ENCODE peak calls at places on chromosomes 3 and 15, in four cellular contexts. G is K562, N is H1, K is HepG2. W is an unnamed sample.

GRCh38 chr3:151974067-151974466 is 100.6 kb downstream of the SUCNR1 start:
- DNase-seq in G (no peak), K (no peak), N (no peak), W (no peak)

GRCh38 chr15:88708256-88709054 is 69.6 kb downstream of the ISG20 start:
- DNase-seq in G (no peak), N (no peak), K (no peak), W (no peak)

GRCh38 chr3:49357466-49358216 is 512 bp downstream of the GPX1 start:
- DNase-seq in G (no peak), N (no peak), K (no peak), W (no peak)

GRCh38 chr15:38073278-38073930 is 139.0 kb downstream of the TMCO5A start:
- DNase-seq in G (no peak), N (no peak), K (peak), W (no peak)

GRCh38 chr15:45454825-45455224 is 67.7 kb downstream of the SLC30A4 start:
- DNase-seq in N (no peak), G (peak), K (no peak), W (peak)

GRCh38 chr3:66450389-66451022 is 50.3 kb downstream of the LRIG1 start:
- DNase-seq in K (no peak), G (no peak), N (no peak), W (no peak)

GRCh38 chr3:68779261-68779660 is 153.1 kb downstream of the TAFA4 start:
- DNase-seq in N (no peak), G (no peak), K (no peak), W (no peak)

GRCh38 chr3:196193738-196194541 is 17.3 kb downstream of the ZDHHC19 start:
- DNase-seq in G (peak), N (no peak), K (no peak), W (no peak)

GRCh38 chr3:142987707-142988106 is 13.7 kb upstream of the U2SURP start:
- DNase-seq in K (no peak), N (no peak), G (no peak), W (no peak)

GRCh38 chr3:40143283-40144090 is 166.0 kb upstream of the EIF1B start:
- DNase-seq in N (no peak), G (no peak), K (no peak), W (no peak)

GRCh38 chr3:108662141-108662738 is 72.7 kb downstream of the DZIP3 start:
- DNase-seq in N (no peak), K (peak), G (peak), W (peak)

GRCh38 chr3:72058493-72059081 is 273.6 kb upstream of the PROK2 start:
- DNase-seq in K (no peak), G (no peak), N (no peak), W (no peak)

DNA sequence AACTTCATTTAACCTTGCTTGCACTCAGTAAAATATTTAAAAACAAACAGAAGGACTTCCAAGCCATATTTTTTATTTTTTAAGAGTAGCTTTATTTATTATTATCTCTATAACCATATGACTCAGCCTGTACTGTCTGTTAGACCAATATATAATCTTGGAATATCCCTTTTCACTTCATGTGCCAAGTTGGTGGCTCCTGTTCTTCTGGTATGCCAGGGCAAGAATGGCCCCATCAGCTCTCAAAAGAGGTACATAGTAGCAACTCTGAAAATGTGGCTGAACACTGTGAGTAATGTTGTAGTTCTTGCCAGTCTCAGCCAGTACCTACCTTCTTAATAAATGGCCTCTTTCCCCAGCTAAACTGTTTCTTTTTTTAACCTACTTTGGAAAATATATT is 257.0 kb upstream of the UBE2E1 start:
- DNase-seq in K (no peak), G (no peak), N (no peak), W (no peak)
- TF ChIP-seq ATF3 in K (no peak), G (no peak), N (no peak), W (no peak)

GRCh38 chr15:92968926-92969664 is 69.0 kb downstream of the CHD2 start:
- DNase-seq in N (no peak), K (no peak), G (no peak), W (no peak)
- TF ChIP-seq HDAC6 in N (no peak), K (no peak), G (no peak), W (no peak)

GRCh38 chr3:115922681-115923347 is 299.5 kb downstream of the GAP43 start:
- DNase-seq in G (peak), N (peak), K (peak), W (no peak)
- TF ChIP-seq ATF3 in G (no peak), N (no peak), K (no peak), W (no peak)

GRCh38 chr3:194250104-194251002 is 100.8 kb downstream of the CPN2 start:
- DNase-seq in G (no peak), K (no peak), N (no peak), W (no peak)

GRCh38 chr3:194253270-194253669 is 97.9 kb downstream of the CPN2 start:
- DNase-seq in K (no peak), N (no peak), G (no peak), W (no peak)

GRCh38 chr3:194251007-194251406 is 100.1 kb downstream of the CPN2 start:
- DNase-seq in N (no peak), G (no peak), K (no peak), W (no peak)

GRCh38 chr3:194251461-194251860 is 99.7 kb downstream of the CPN2 start:
- DNase-seq in G (no peak), N (no peak), K (no peak), W (no peak)

DNA sequence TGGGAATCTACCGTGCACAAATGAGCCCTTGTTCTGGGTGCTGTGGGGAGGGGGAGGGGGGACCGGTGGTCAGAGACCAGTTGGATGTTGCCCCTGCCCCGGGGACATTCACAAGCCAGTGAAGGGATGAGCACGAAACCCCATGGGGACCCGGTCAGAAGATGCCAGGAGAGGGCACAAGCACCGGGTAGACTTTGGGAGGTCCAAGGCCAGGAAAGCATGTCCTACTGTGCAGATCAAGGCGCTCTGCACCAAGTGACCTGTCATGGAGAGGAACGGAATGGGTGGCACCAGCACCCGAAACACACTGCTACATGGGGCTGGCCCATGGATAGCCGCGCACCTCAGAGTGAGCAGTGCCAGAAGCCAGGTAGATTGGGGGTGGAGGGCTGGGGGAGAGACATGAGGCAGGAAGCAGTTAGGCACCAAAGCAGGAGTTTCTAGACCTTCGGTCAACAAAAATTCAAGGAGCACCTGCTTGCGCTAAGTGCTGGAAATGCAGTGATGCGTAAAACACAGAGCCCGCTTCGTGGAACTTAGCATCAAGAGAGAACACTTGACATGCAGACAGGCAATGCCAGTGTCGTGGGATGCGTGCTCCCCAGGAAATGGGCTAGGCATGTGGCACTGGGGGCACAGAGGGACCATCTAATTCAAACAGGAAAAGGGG is 99.1 kb downstream of the CPN2 start:
- DNase-seq in G (no peak), N (no peak), K (no peak), W (no peak)
- TF ChIP-seq HDAC6 in G (no peak), N (no peak), K (no peak), W (no peak)

GRCh38 chr3:172562881-172563835 is 39.9 kb upstream of the TNFSF10 start:
- DNase-seq in N (no peak), K (peak), G (no peak), W (no peak)
- TF ChIP-seq ATF3 in N (no peak), K (no peak), G (no peak), W (no peak)